ENCODE peak calls at places on chromosomes 12 and 14, in five cellular contexts. X, M, K, N and D are unnamed samples. For H3K36me3, the result is how much of the 10 kb centered on the place peaks cover.

GRCh38 chr12:109053382-109054123 is 1.2 kb downstream of the USP30 start:
- DNase-seq in N (no peak), M (no peak), X (peak), K (no peak), D (no peak)

GRCh38 chr12:52506858-52507715 is 13.1 kb downstream of the KRT5 start:
- DNase-seq in N (no peak), M (peak), K (peak), X (peak), D (no peak)

GRCh38 chr14:64637735-64638473 is 66.3 kb upstream of the PLEKHG3 start:
- DNase-seq in M (no peak), K (no peak), N (no peak), X (peak), D (no peak)

GRCh38 chr14:71240154-71240553 is 332.9 kb downstream of the PCNX1 start:
- DNase-seq in N (no peak), M (no peak), K (no peak), X (no peak), D (no peak)

GRCh38 chr12:73187765-73188164 is 915.6 kb downstream of the TRHDE start:
- DNase-seq in N (no peak), X (no peak), K (no peak), M (no peak), D (no peak)

GRCh38 chr12:42145552-42146215 is 1.0 kb upstream of the GXYLT1 start:
- DNase-seq in K (no peak), N (no peak), X (no peak), M (peak), D (no peak)

GRCh38 chr12:57323402-57323801 is 72.4 kb upstream of the STAC3 start:
- DNase-seq in M (no peak), N (no peak), X (no peak), K (no peak), D (no peak)

GRCh38 chr14:70789361-70789760 is 20.0 kb downstream of the MAP3K9 start:
- DNase-seq in X (peak), K (no peak), N (peak), M (no peak), D (no peak)

GRCh38 chr12:111312016-111312415 is 56.9 kb downstream of the PHETA1 start:
- DNase-seq in M (no peak), N (no peak), X (no peak), K (no peak), D (no peak)

GRCh38 chr12:96503971-96504370 is 14.6 kb downstream of the CFAP54 start:
- DNase-seq in N (no peak), M (no peak), K (no peak), X (no peak), D (no peak)

GRCh38 chr12:21328578-21328977 is 6.1 kb downstream of the SLCO1A2 start:
- DNase-seq in X (no peak), K (no peak), M (no peak), N (no peak), D (no peak)

GRCh38 chr12:127728729-127729128 is 538.2 kb upstream of the TMEM132C start:
- DNase-seq in K (no peak), X (no peak), N (no peak), M (no peak), D (no peak)

GRCh38 chr12:111447571-111448265 is 42.0 kb downstream of the SH2B3 start:
- DNase-seq in K (no peak), X (no peak), N (no peak), M (no peak), D (no peak)

GRCh38 chr12:68106160-68106559 is 53.4 kb downstream of the IFNG start:
- DNase-seq in K (no peak), M (no peak), N (no peak), X (peak), D (no peak)

GRCh38 chr12:113333877-113334785 is 778 bp downstream of the SLC8B1 start:
- DNase-seq in N (peak), M (no peak), K (no peak), X (peak), D (peak)

GRCh38 chr14:86430807-86431206 is 900.9 kb downstream of the FLRT2 start:
- DNase-seq in M (no peak), N (no peak), X (no peak), K (no peak), D (no peak)

GRCh38 chr14:55724736-55725135 is 144.7 kb downstream of the KTN1 start:
- DNase-seq in K (no peak), N (no peak), X (no peak), M (no peak), D (no peak)

GRCh38 chr12:83527700-83528281 is 841.1 kb downstream of the TMTC2 start:
- DNase-seq in K (no peak), X (no peak), M (no peak), N (no peak), D (no peak)

GRCh38 chr14:104590240-104590965 is 10.8 kb downstream of the C14orf180 start:
- DNase-seq in K (no peak), X (no peak), M (no peak), N (no peak), D (peak)

GRCh38 chr12:24839268-24839791 is 109.6 kb downstream of the BCAT1 start:
- DNase-seq in N (no peak), K (no peak), M (no peak), X (no peak), D (no peak)

GRCh38 chr12:9711664-9712063 is 21.2 kb downstream of the CLECL1 start:
- DNase-seq in X (no peak), M (peak), N (no peak), K (no peak), D (no peak)

GRCh38 chr12:19130224-19131019 is 889 bp downstream of the PLEKHA5 start:
- DNase-seq in N (peak), X (peak), M (peak), K (peak), D (peak)

GRCh38 chr12:49671051-49671765 is 36.0 kb downstream of the FMNL3 start:
- DNase-seq in N (no peak), X (no peak), M (no peak), K (no peak), D (no peak)

GRCh38 chr14:103422981-103423600 is 37.9 kb downstream of the MARK3 start:
- DNase-seq in N (no peak), X (no peak), M (no peak), K (no peak), D (no peak)

GRCh38 chr12:62801796-62802195 is 133.2 kb downstream of the PPM1H start:
- DNase-seq in M (no peak), K (no peak), X (no peak), N (no peak), D (no peak)

GRCh38 chr12:58513866-58514265 is 406.4 kb downstream of the LRIG3 start:
- DNase-seq in K (no peak), N (no peak), M (no peak), X (no peak), D (no peak)

GRCh38 chr12:13404111-13404628 is 207.6 kb downstream of the EMP1 start:
- DNase-seq in X (no peak), M (no peak), K (no peak), N (no peak), D (no peak)

GRCh38 chr12:120110550-120111501 is 5.7 kb downstream of the RAB35 start:
- DNase-seq in M (peak), N (peak), K (no peak), X (no peak), D (peak)

GRCh38 chr12:22658214-22658613 is 33.2 kb downstream of the ETNK1 start:
- DNase-seq in N (no peak), X (peak), M (no peak), K (no peak), D (no peak)

GRCh38 chr14:93023039-93023438 is 92.7 kb downstream of the ITPK1 start:
- DNase-seq in N (no peak), M (peak), X (no peak), K (peak), D (no peak)

GRCh38 chr12:79782197-79782890 is 91.6 kb upstream of the PAWR start:
- DNase-seq in M (no peak), K (no peak), N (no peak), X (peak), D (no peak)

GRCh38 chr14:51518280-51518679 is 133.4 kb upstream of the FRMD6 start:
- DNase-seq in N (no peak), K (no peak), M (no peak), X (no peak), D (no peak)

GRCh38 chr14:94451826-94452225 is 774 bp downstream of the SERPINA11 start:
- DNase-seq in M (peak), X (no peak), K (no peak), N (no peak), D (no peak)

GRCh38 chr14:92532490-92533163 is 19.0 kb downstream of the RIN3 start:
- DNase-seq in X (no peak), K (no peak), N (no peak), M (no peak), D (no peak)

GRCh38 chr12:39752482-39753147 is 133.0 kb upstream of the ABCD2 start:
- DNase-seq in K (no peak), N (no peak), X (no peak), M (peak), D (no peak)

GRCh38 chr12:91991397-91992187 is 154.1 kb downstream of the BTG1 start:
- DNase-seq in K (no peak), X (peak), N (no peak), M (no peak), D (no peak)

GRCh38 chr12:6361834-6362233 is 13.5 kb downstream of the SCNN1A start:
- DNase-seq in M (no peak), X (no peak), N (peak), K (no peak), D (peak)

DNA sequence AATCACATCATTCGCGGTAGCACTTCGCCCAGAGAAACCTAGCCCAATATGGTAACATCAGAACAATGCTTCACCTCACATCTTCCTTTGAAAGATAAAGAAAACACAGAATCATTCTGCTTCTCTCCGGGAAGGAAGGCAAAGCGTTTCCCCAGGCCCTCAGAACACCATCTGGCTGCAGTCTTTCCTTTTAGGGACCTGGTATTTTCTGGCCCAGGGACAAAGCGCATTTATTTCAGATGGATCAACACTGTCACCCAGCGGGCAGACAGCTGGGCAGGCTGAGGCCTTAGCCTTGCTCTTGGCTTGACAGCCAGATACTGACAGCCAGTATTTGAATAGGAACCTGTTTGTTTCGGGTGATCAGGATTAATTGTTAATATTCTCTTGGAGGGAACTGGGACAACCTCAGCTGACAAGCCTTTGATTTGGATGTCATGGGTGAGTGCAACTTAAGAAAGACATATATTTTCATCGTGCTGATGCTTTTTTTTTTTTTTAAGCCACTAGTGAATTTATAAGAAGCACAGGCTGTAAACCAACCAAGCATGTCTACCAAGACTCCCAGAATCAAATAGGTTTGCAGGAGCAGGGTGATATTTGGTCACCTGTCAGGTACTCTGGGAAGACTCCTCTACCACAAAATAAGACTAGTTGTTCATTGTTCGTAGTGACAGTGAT is 118.9 kb downstream of the VEZT start:
- DNase-seq in X (peak), K (peak), M (peak), N (peak), D (no peak)
- TF ChIP-seq CTCF in X (peak), K (peak), M (peak), N (peak), D (peak)

GRCh38 chr12:115235880-115236279 is 551.9 kb upstream of the TBX3 start:
- DNase-seq in K (no peak), X (no peak), M (no peak), N (no peak), D (no peak)
- H3K36me3 ChIP-seq in K (under half), X (under half), M (under half), N (under half), D (under half)

DNA sequence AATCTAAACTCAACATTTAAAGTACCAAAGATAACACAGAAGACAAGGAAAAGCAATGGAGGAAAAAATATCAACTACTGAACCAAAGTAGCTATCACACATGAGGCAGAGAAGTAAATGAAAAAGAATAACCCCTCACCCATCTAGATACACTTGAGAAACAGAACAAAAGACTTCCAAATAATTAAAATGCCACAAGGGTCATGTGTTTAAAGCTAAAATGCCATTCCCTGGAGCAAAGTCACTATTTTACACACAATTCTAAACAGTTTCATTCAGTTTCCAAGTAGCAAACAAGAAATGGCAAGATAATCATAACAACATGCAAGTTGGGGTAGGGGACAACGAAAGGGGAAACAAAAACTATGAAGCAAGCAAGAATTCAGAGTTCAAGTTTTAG is 12.0 kb downstream of the OSBPL8 start:
- DNase-seq in K (no peak), X (no peak), N (no peak), M (peak), D (no peak)
- H3K4me3 ChIP-seq in K (no peak), X (no peak), N (no peak), M (peak), D (no peak)

DNA sequence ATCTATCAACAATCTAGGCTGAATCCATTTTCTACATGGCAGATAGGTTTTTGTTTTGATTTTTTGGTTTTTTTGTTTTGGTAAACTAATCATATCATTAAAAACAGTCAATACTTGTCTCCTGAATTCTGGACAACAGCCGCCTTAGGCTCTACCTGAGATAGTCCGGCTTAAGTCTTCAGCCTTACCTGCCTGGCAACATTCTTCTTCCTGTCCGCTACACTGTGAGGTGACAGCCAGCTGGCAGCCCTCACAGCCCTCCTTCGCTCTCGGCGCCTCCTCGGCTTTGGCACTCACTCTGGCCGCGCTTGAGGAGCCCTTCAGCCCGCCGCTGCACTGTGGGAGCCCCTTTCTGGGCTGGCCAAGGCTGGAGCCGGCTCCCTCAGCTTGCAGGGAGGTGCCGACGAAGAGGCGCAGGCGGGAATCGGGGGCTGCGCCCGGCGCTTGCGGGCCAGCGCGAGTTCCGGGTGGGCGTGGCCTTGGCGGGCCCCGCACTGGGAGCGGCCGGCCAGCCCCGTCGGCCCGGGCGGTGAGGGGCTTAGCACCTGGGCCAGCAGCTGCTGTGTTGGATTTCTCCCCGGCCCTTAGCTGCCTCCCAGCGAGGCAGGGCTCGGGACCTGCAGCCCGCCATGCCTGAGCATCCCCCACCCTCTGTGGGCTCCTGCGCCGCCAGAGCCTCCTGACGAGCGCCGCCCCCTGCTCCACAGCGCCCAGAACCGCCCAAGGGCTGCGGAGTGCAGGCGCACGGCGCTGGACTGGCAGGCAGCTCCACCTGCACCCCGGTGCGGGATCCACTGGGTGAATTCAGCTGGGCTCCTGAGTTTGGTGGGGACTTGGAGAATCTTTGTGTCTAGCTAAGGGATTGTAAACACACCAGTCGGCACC is 49.0 kb downstream of the MDGA2 start:
- DNase-seq in N (no peak), K (no peak), M (no peak), X (no peak), D (peak)
- TF ChIP-seq CTCF in N (no peak), K (no peak), M (no peak), X (no peak), D (no peak)

GRCh38 chr14:74686324-74686723 is 26.6 kb downstream of the AREL1 start:
- DNase-seq in K (no peak), N (no peak), M (no peak), X (no peak), D (no peak)
- H3K36me3 ChIP-seq in K (half or more), N (half or more), M (under half), X (under half), D (under half)

GRCh38 chr12:104719700-104720345 is 238.3 kb downstream of the SLC41A2 start:
- DNase-seq in M (no peak), N (no peak), K (no peak), X (no peak), D (no peak)
- H3K4me3 ChIP-seq in M (no peak), N (peak), K (no peak), X (no peak), D (peak)

DNA sequence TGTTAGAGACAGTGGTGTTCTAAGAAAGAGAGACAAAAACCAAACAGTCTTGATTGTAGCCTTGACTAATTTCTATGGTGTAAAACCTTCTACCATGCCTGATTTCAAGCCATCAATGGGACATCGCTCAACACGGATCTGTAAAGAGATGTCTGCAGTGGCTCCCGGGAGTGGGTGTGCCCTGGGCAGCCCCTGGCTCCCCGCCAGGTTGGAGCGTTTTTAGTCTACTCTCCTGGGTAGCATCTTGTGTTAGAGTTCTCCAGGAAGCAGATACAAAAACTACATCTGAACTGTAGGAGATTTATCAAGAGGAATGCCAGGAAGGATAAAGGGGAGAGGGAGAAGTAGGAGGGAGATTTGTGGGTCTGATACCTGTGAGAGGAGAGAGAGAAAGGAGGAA is 1212.9 kb downstream of the BCL11B start:
- DNase-seq in N (no peak), M (no peak), X (no peak), K (no peak), D (no peak)
- TF ChIP-seq CTCF in N (no peak), M (no peak), X (no peak), K (no peak), D (no peak)

GRCh38 chr12:122483969-122484368 is 16.8 kb downstream of the ZCCHC8 start:
- DNase-seq in M (no peak), X (no peak), K (no peak), N (no peak), D (no peak)
- H3K36me3 ChIP-seq in M (half or more), X (under half), K (half or more), N (half or more), D (half or more)

DNA sequence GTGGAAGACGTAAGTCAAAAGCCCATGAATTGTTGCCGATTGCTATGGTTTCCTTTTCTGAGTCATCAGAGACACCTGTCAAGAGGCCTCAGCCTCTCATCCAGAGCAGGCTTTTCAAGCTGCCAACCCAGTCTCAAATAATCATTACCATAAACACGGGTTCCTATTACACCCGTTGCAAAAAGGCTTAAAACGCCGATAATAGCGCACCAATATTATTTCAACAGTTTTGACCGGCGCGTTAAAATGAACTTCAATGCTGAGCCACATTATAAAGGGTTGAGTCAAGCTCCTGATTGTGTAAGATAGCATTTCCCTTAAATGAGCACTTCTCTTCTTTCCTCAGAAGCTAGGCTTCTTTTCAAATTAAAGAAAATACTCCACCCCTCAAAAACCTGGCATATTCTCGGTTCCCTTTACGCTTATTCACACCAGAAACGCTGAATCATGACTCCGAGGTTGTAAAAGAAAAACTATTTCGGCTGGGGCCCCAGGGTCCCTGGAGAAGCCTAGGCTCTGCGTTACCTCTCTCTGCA is 1.4 kb downstream of the TMTC1 start:
- DNase-seq in N (no peak), M (peak), X (peak), K (no peak), D (no peak)
- H3K4me3 ChIP-seq in N (peak), M (peak), X (peak), K (no peak), D (peak)